ENCODE peak calls at places on chromosomes 11 and 22, in ten cellular contexts. Q is CD8-positive, alpha-beta memory T cell; X is HepG2; D is SJCRH30; I is heart left ventricle; O is right lobe of liver; K is IMR-90; H is naive thymus-derived CD4-positive, alpha-beta T cell; N is hepatocyte; F is upper lobe of right lung. P is an unnamed sample.

GRCh38 chr11:65448074-65448417 is 25.4 kb downstream of the NEAT1 start:
- DNase-seq in Q (no peak), X (no peak), D (no peak), I (no peak), O (no peak), K (peak; percentile 44), H (no peak), N (no peak), F (no peak), P (peak; percentile 19)

GRCh38 chr22:19874307-19875060 is 19.8 kb upstream of the GNB1L start:
- DNase-seq in Q (no peak), X (no peak), D (peak; percentile 86), I (no peak), O (no peak), K (no peak), H (peak; percentile 46), N (no peak), F (peak; percentile 91), P (no peak)

GRCh38 chr11:85661972-85662664 is 2.8 kb downstream of the CREBZF start:
- DNase-seq in Q (no peak), X (no peak), D (peak; percentile 48), I (no peak), O (no peak), K (peak; percentile 39), H (no peak), N (no peak), F (no peak), P (no peak)

GRCh38 chr11:58905716-58906547 is 33.4 kb upstream of the GLYATL1 start:
- DNase-seq in Q (no peak), X (no peak), D (no peak), I (peak; percentile 65), O (peak; percentile 65), K (peak; percentile 91), H (no peak), N (peak; percentile 84), F (no peak), P (peak; percentile 88)

GRCh38 chr11:73760680-73761402 is at the start of gene RAB6A:
- DNase-seq in Q (peak; percentile 99), X (peak; percentile 98), D (peak; percentile 100), I (peak; percentile 100), O (peak; percentile 100), K (peak; percentile 100), H (peak; percentile 100), N (peak; percentile 100), F (peak; percentile 100), P (peak; percentile 100)

GRCh38 chr11:78000193-78000592 is 5.7 kb upstream of the INTS4 start:
- DNase-seq in Q (no peak), X (peak; percentile 70), D (peak; percentile 86), I (no peak), O (peak; percentile 52), K (peak; percentile 77), H (peak; percentile 60), N (peak; percentile 78), F (no peak), P (peak; percentile 53)

GRCh38 chr11:86978756-86979608 is 23.8 kb upstream of the FZD4 start:
- DNase-seq in Q (no peak), X (no peak), D (peak; percentile 71), I (peak; percentile 39), O (no peak), K (peak; percentile 65), H (peak; percentile 41), N (peak; percentile 48), F (no peak), P (no peak)

GRCh38 chr11:18527512-18527911 is 770 bp upstream of the TSG101 start:
- DNase-seq in Q (no peak), X (no peak), D (no peak), I (no peak), O (no peak), K (peak; percentile 43), H (no peak), N (peak; percentile 14), F (no peak), P (no peak)

GRCh38 chr11:92890836-92891235 is 78.6 kb upstream of the MTNR1B start:
- DNase-seq in Q (no peak), X (no peak), D (no peak), I (no peak), O (no peak), K (no peak), H (no peak), N (no peak), F (no peak), P (no peak)

GRCh38 chr11:16301462-16301861 is 54.9 kb downstream of the SOX6 start:
- DNase-seq in Q (no peak), X (no peak), D (no peak), I (no peak), O (no peak), K (no peak), H (no peak), N (no peak), F (no peak), P (no peak)

GRCh38 chr11:111402411-111402810 is 23.3 kb upstream of the POU2AF1 start:
- DNase-seq in Q (no peak), X (no peak), D (no peak), I (no peak), O (peak; percentile 66), K (no peak), H (no peak), N (no peak), F (no peak), P (no peak)

GRCh38 chr11:66467756-66468155 is 1.1 kb downstream of the PELI3 start:
- DNase-seq in Q (no peak), X (no peak), D (no peak), I (peak; percentile 32), O (peak; percentile 58), K (no peak), H (peak; percentile 19), N (peak; percentile 34), F (no peak), P (peak; percentile 37)
- H3K4me3 ChIP-seq in Q (peak overlapping the region; percentile 78), X (peak overlapping the region; percentile 77), D (peak overlapping the region; percentile 63), I (peak overlapping the region; percentile 51), O (peak overlapping the region; percentile 70), K (peak overlapping the region; percentile 67), H (peak overlapping the region; percentile 78), N (no peak overlapping the region), F (peak overlapping the region; percentile 57), P (peak overlapping the region; percentile 55)

GRCh38 chr22:17873804-17874203 is 99.5 kb upstream of the BID start:
- DNase-seq in Q (no peak), X (no peak), D (no peak), I (no peak), O (no peak), K (no peak), H (no peak), N (no peak), F (no peak), P (no peak)

GRCh38 chr22:17875156-17875555 is 100.9 kb upstream of the BID start:
- DNase-seq in Q (no peak), X (no peak), D (no peak), I (no peak), O (no peak), K (no peak), H (no peak), N (no peak), F (no peak), P (no peak)

GRCh38 chr22:17873116-17873515 is 98.8 kb upstream of the BID start:
- DNase-seq in Q (no peak), X (no peak), D (no peak), I (no peak), O (no peak), K (no peak), H (no peak), N (no peak), F (no peak), P (no peak)

GRCh38 chr22:17875631-17876030 is 101.4 kb upstream of the BID start:
- DNase-seq in Q (no peak), X (no peak), D (no peak), I (no peak), O (no peak), K (no peak), H (no peak), N (no peak), F (no peak), P (no peak)

DNA sequence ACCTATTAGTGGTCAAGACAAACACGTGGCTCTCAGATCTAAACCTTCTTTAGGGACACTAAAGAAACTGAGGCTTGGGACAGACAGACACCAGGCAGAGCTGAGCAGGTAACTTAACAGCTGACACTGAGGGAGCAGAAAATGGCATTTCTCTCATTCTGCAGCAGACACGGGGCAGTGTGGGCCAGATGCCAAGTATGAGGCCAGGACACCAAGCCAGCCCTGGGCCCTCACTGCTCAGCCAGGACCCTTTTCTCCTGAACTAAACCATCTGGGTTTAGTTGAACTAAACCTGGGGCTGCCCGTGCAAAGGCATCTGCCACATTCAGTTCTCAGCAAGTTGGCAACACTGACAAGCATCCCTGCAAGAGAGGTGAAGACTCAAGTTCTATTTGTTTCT is 100.0 kb upstream of the BID start:
- DNase-seq in Q (no peak), X (no peak), D (no peak), I (no peak), O (no peak), K (no peak), H (no peak), N (no peak), F (no peak), P (no peak)
- H3K36me3 ChIP-seq in Q (peaks cover 4% of the 10 kb centered on the region), X (peaks cover 54% of the 10 kb centered on the region), D (peaks cover 4% of the 10 kb centered on the region), I (peaks cover 66% of the 10 kb centered on the region), O (no peaks in the 10 kb centered on the region), K (peaks cover 45% of the 10 kb centered on the region), H (no peaks in the 10 kb centered on the region), N (no peaks in the 10 kb centered on the region), F (peaks cover 30% of the 10 kb centered on the region), P (peaks cover 55% of the 10 kb centered on the region)

GRCh38 chr11:132082566-132082965 is 712.2 kb downstream of the NTM start:
- DNase-seq in Q (no peak), X (no peak), D (no peak), I (no peak), O (no peak), K (no peak), H (no peak), N (no peak), F (no peak), P (no peak)
- H3K9me3 ChIP-seq in Q (no peaks in the 10 kb centered on the region), X (peaks cover 39% of the 10 kb centered on the region), D (no peaks in the 10 kb centered on the region), I (peaks cover 41% of the 10 kb centered on the region), O (no peaks in the 10 kb centered on the region), K (peaks cover 21% of the 10 kb centered on the region), H (peaks cover 11% of the 10 kb centered on the region), N (peaks cover 4% of the 10 kb centered on the region), F (no peaks in the 10 kb centered on the region), P (peaks cover 37% of the 10 kb centered on the region)

DNA sequence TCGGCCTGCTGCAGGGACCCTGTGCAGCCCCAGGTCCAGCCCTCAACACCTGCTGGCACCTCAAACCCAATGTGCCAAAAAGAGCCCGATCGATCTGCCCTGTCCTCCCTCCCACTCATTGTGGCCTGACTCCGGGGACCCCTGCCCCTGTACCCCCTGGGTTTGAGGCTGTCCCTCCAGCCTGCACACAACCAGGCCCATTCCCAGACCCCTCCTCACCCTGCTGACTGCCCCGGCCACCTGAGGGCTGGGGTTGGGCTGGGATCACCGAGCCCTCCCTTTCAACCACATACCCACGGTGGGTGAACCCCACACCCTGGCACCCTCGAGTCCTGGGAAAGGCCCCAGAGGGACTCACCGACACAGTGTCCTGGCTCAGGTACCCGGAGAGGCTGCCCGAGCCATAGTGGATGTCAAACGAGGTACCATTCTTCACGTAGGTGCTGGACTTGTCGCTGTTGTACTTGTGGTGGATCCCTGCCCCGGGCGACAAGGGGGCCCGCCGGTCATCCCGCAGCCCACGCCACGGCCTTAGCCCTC is 5.0 kb downstream of the CTSD start:
- DNase-seq in Q (no peak), X (no peak), D (no peak), I (no peak), O (no peak), K (no peak), H (no peak), N (no peak), F (peak; percentile 63), P (no peak)
- H3K4me3 ChIP-seq in Q (peak overlapping the region; percentile 43), X (no peak overlapping the region), D (no peak overlapping the region), I (no peak overlapping the region), O (no peak overlapping the region), K (no peak overlapping the region), H (peak overlapping the region; percentile 52), N (no peak overlapping the region), F (peak overlapping the region; percentile 97), P (no peak overlapping the region)

P was measured in MG63.